ENCODE peak calls at places on chromosome 1, in six cellular contexts. One of them, this sample, is unnamed.

GRCh38 chr1:106975944-106976343 is 80.5 kb upstream of the PRMT6 start:
- DNase-seq in SK-N-SH: no peak
- DNase-seq in A549: peak; percentile 0
- DNase-seq in HCT116: no peak
- DNase-seq in IMR-90: peak; percentile 6
- DNase-seq in K562: no peak
- DNase-seq in this sample: no peak

GRCh38 chr1:186442651-186443114 is 18.2 kb downstream of the PDC start:
- DNase-seq in K562: no peak
- DNase-seq in A549: peak; percentile 36
- DNase-seq in SK-N-SH: no peak
- DNase-seq in IMR-90: peak; percentile 18
- DNase-seq in HCT116: no peak
- DNase-seq in this sample: no peak

GRCh38 chr1:241627453-241628329 is 12.5 kb downstream of the CHML start:
- DNase-seq in SK-N-SH: no peak
- DNase-seq in HCT116: peak; percentile 47
- DNase-seq in K562: peak; percentile 47
- DNase-seq in A549: peak; percentile 79
- DNase-seq in IMR-90: peak; percentile 86
- DNase-seq in this sample: peak; percentile 35

GRCh38 chr1:98045211-98046030 is 124.6 kb upstream of the DPYD start:
- DNase-seq in A549: peak; percentile 81
- DNase-seq in K562: no peak
- DNase-seq in HCT116: no peak
- DNase-seq in IMR-90: peak; percentile 62
- DNase-seq in SK-N-SH: peak; percentile 77
- DNase-seq in this sample: no peak

GRCh38 chr1:209584186-209584776 is 767 bp downstream of the CAMK1G start:
- DNase-seq in K562: no peak
- DNase-seq in SK-N-SH: no peak
- DNase-seq in IMR-90: no peak
- DNase-seq in HCT116: no peak
- DNase-seq in A549: no peak
- DNase-seq in this sample: no peak

GRCh38 chr1:24898152-24898908 is 31.7 kb downstream of the RUNX3 start:
- DNase-seq in HCT116: peak; percentile 10
- DNase-seq in SK-N-SH: peak; percentile 87
- DNase-seq in IMR-90: peak; percentile 12
- DNase-seq in K562: peak; percentile 82
- DNase-seq in A549: peak; percentile 39
- DNase-seq in this sample: no peak

GRCh38 chr1:11595287-11595686 is 58.9 kb downstream of the FBXO2 start:
- DNase-seq in K562: no peak
- DNase-seq in HCT116: no peak
- DNase-seq in SK-N-SH: no peak
- DNase-seq in A549: no peak
- DNase-seq in IMR-90: no peak
- DNase-seq in this sample: no peak

GRCh38 chr1:207309775-207310273 is 11.7 kb upstream of the CD55 start:
- DNase-seq in IMR-90: peak; percentile 70
- DNase-seq in SK-N-SH: no peak
- DNase-seq in HCT116: peak; percentile 50
- DNase-seq in K562: no peak
- DNase-seq in A549: peak; percentile 74
- DNase-seq in this sample: no peak

GRCh38 chr1:51491166-51491981 is 27.7 kb downstream of the EPS15 start:
- DNase-seq in IMR-90: no peak
- DNase-seq in HCT116: no peak
- DNase-seq in A549: no peak
- DNase-seq in K562: no peak
- DNase-seq in SK-N-SH: no peak
- DNase-seq in this sample: no peak

GRCh38 chr1:5598824-5599395 is 393.3 kb downstream of the NPHP4 start:
- DNase-seq in SK-N-SH: no peak
- DNase-seq in HCT116: no peak
- DNase-seq in A549: no peak
- DNase-seq in K562: no peak
- DNase-seq in IMR-90: no peak
- DNase-seq in this sample: no peak

GRCh38 chr1:26779093-26779668 is 8.6 kb upstream of the PIGV start:
- DNase-seq in SK-N-SH: no peak
- DNase-seq in K562: no peak
- DNase-seq in A549: no peak
- DNase-seq in HCT116: no peak
- DNase-seq in IMR-90: no peak
- DNase-seq in this sample: no peak

GRCh38 chr1:224747578-224747977 is 131.5 kb downstream of the CNIH3 start:
- DNase-seq in IMR-90: peak; percentile 29
- DNase-seq in K562: no peak
- DNase-seq in HCT116: no peak
- DNase-seq in A549: no peak
- DNase-seq in SK-N-SH: no peak
- DNase-seq in this sample: no peak

GRCh38 chr1:172588296-172589291 is 55.6 kb downstream of the SUCO start:
- DNase-seq in K562: peak; percentile 31
- DNase-seq in HCT116: peak; percentile 64
- DNase-seq in A549: peak; percentile 30
- DNase-seq in IMR-90: peak; percentile 94
- DNase-seq in SK-N-SH: no peak
- DNase-seq in this sample: no peak

GRCh38 chr1:173266845-173267244 is 59.7 kb upstream of the TNFSF4 start:
- DNase-seq in SK-N-SH: no peak
- DNase-seq in A549: no peak
- DNase-seq in HCT116: no peak
- DNase-seq in IMR-90: no peak
- DNase-seq in K562: no peak
- DNase-seq in this sample: no peak

GRCh38 chr1:93669369-93669768 is 12.3 kb downstream of the BCAR3 start:
- DNase-seq in SK-N-SH: no peak
- DNase-seq in HCT116: no peak
- DNase-seq in A549: no peak
- DNase-seq in K562: no peak
- DNase-seq in IMR-90: peak; percentile 58
- DNase-seq in this sample: no peak

GRCh38 chr1:4027492-4028138 is 127.5 kb upstream of the C1orf174 start:
- DNase-seq in HCT116: no peak
- DNase-seq in SK-N-SH: no peak
- DNase-seq in A549: no peak
- DNase-seq in K562: no peak
- DNase-seq in IMR-90: no peak
- DNase-seq in this sample: peak; percentile 34

GRCh38 chr1:38029725-38030511 is 16.7 kb downstream of the POU3F1 start:
- DNase-seq in SK-N-SH: peak; percentile 62
- DNase-seq in IMR-90: peak; percentile 62
- DNase-seq in A549: no peak
- DNase-seq in HCT116: no peak
- DNase-seq in K562: no peak
- DNase-seq in this sample: peak; percentile 75
- TF ChIP-seq RAD21 in SK-N-SH: no peak
- TF ChIP-seq RAD21 in IMR-90: no peak
- TF ChIP-seq RAD21 in A549: no peak
- TF ChIP-seq RAD21 in HCT116: no peak
- TF ChIP-seq RAD21 in K562: no peak
- TF ChIP-seq RAD21 in this sample: no peak

GRCh38 chr1:154326546-154327465 is 1.5 kb downstream of the ATP8B2 start:
- DNase-seq in SK-N-SH: no peak
- DNase-seq in A549: peak; percentile 40
- DNase-seq in HCT116: no peak
- DNase-seq in IMR-90: peak; percentile 64
- DNase-seq in K562: peak; percentile 74
- DNase-seq in this sample: no peak
- TF ChIP-seq RAD21 in SK-N-SH: no peak
- TF ChIP-seq RAD21 in A549: no peak
- TF ChIP-seq RAD21 in HCT116: no peak
- TF ChIP-seq RAD21 in IMR-90: no peak
- TF ChIP-seq RAD21 in K562: no peak
- TF ChIP-seq RAD21 in this sample: no peak

DNA sequence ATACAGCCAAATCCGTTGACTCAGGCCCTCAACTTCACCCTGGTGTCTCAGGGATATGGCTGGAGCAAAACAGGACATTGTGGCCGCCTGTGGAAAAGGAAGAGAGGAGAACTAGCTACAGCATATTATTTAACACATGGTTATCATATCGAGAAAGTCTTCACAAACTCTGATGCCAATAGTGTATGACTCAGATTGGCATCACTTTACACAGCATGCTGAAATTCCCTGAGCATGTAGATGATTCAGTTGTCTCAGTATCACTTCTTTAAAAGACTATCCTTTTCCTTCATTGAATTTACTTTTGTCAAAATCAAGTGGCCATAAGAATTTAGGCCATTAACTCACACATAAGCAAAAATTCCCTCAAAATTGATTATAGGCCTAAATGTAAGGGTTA is 20.1 kb downstream of the HSD3B2 start:
- DNase-seq in IMR-90: no peak
- DNase-seq in SK-N-SH: no peak
- DNase-seq in HCT116: no peak
- DNase-seq in K562: no peak
- DNase-seq in A549: no peak
- DNase-seq in this sample: no peak
- TF ChIP-seq RAD21 in IMR-90: no peak
- TF ChIP-seq RAD21 in SK-N-SH: no peak
- TF ChIP-seq RAD21 in HCT116: no peak
- TF ChIP-seq RAD21 in K562: no peak
- TF ChIP-seq RAD21 in A549: no peak
- TF ChIP-seq RAD21 in this sample: no peak

DNA sequence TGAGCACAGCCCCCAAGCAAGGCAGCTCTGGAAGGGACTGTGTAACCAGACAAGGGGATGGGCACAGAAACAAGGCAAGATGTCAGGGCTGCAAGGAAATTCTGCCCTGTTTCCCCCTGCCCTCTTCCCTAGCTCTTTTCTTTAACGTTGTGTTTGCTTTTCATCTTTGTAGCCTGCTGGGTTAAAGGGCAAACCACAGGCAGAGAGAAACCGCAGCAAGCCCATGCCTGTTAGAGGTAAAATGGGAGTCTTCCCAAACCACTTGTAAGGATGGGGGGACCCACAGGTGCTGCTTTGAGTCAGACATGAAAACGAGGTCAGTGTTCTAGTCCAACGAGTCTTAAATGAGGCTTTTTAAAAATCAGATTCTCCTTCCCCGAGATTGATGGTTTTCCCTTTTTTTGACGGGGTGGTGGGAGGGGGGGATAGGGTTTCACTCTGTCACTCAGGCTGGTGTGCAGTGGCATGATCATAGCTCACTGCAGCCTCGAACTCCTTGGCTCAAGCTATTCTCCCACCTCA is 13.3 kb downstream of the TGFBR3 start:
- DNase-seq in A549: no peak
- DNase-seq in K562: no peak
- DNase-seq in HCT116: no peak
- DNase-seq in SK-N-SH: no peak
- DNase-seq in IMR-90: no peak
- DNase-seq in this sample: no peak
- TF ChIP-seq RAD21 in A549: no peak
- TF ChIP-seq RAD21 in K562: no peak
- TF ChIP-seq RAD21 in HCT116: no peak
- TF ChIP-seq RAD21 in SK-N-SH: no peak
- TF ChIP-seq RAD21 in IMR-90: no peak
- TF ChIP-seq RAD21 in this sample: no peak

This sample was measured in GM12878.